ENCODE peak calls at places on chromosomes 4 and X, in four cellular contexts. J, Y, C and N are unnamed samples. For H3K27me3, the result is how much of the 10 kb centered on the place peaks cover.

GRCh38 chr4:165464813-165465381 is 86.1 kb downstream of the CPE start:
- DNase-seq in J (peak), Y (peak), C (peak), N (peak)

GRCh38 chr4:41644288-41644914 is 104.1 kb downstream of the PHOX2B start:
- DNase-seq in J (peak), Y (peak), C (no peak), N (no peak)

GRCh38 chr4:1806223-1806564 is 13.1 kb downstream of the FGFR3 start:
- DNase-seq in J (no peak), Y (no peak), C (no peak), N (no peak)

GRCh38 chr4:138964716-138965426 is 50.7 kb upstream of the NOCT start:
- DNase-seq in J (no peak), Y (no peak), C (no peak), N (no peak)

GRCh38 chr4:87007345-87008181 is 72.8 kb downstream of the AFF1 start:
- DNase-seq in J (peak), Y (peak), C (peak), N (peak)

GRCh38 chr4:7389101-7389701 is 45.5 kb downstream of the PSAPL1 start:
- DNase-seq in J (no peak), Y (no peak), C (no peak), N (no peak)

GRCh38 chr4:4599886-4600285 is 58.0 kb upstream of the STX18 start:
- DNase-seq in J (no peak), Y (no peak), C (no peak), N (no peak)

GRCh38 chrX:39674771-39675553 is 422.8 kb downstream of the BCOR start:
- DNase-seq in J (no peak), Y (no peak), C (no peak), N (no peak)

GRCh38 chr4:41678086-41678485 is 70.4 kb downstream of the PHOX2B start:
- DNase-seq in J (peak), Y (peak), C (no peak), N (no peak)

GRCh38 chrX:21375795-21376069 is 1.5 kb downstream of the CNKSR2 start:
- DNase-seq in J (no peak), Y (peak), C (no peak), N (no peak)

GRCh38 chrX:47751670-47752069 is 85.0 kb upstream of the ZNF81 start:
- DNase-seq in J (no peak), Y (peak), C (peak), N (peak)

GRCh38 chr4:78650106-78651021 is 98.8 kb downstream of the ANXA3 start:
- DNase-seq in J (peak), Y (no peak), C (no peak), N (no peak)

GRCh38 chr4:67996127-67996526 is 32.8 kb upstream of the TMPRSS11A start:
- DNase-seq in J (no peak), Y (no peak), C (no peak), N (no peak)

GRCh38 chrX:47683171-47684145 is 24.5 kb upstream of the UXT start:
- DNase-seq in J (no peak), Y (no peak), C (peak), N (no peak)

GRCh38 chrX:13473666-13474516 is 95.5 kb upstream of the EGFL6 start:
- DNase-seq in J (no peak), Y (no peak), C (peak), N (no peak)

GRCh38 chrX:15143050-15143824 is 126.6 kb downstream of the ASB9 start:
- DNase-seq in J (peak), Y (peak), C (peak), N (peak)

GRCh38 chr4:12761694-12762093 is 722.4 kb downstream of the RAB28 start:
- DNase-seq in J (no peak), Y (no peak), C (peak), N (no peak)

GRCh38 chrX:148298737-148299136 is 201.7 kb upstream of the AFF2 start:
- DNase-seq in J (peak), Y (no peak), C (no peak), N (peak)

GRCh38 chrX:49186125-49187027 is at the start of gene PRICKLE3:
- DNase-seq in J (no peak), Y (peak), C (peak), N (peak)

GRCh38 chrX:49187028-49187394 is 838 bp upstream of the PRICKLE3 start:
- DNase-seq in J (no peak), Y (peak), C (no peak), N (no peak)

GRCh38 chrX:49184294-49185061 is 1.7 kb downstream of the PRICKLE3 start:
- DNase-seq in J (peak), Y (peak), C (no peak), N (no peak)

GRCh38 chrX:49183701-49184281 is 2.4 kb downstream of the PRICKLE3 start:
- DNase-seq in J (no peak), Y (no peak), C (no peak), N (no peak)

DNA sequence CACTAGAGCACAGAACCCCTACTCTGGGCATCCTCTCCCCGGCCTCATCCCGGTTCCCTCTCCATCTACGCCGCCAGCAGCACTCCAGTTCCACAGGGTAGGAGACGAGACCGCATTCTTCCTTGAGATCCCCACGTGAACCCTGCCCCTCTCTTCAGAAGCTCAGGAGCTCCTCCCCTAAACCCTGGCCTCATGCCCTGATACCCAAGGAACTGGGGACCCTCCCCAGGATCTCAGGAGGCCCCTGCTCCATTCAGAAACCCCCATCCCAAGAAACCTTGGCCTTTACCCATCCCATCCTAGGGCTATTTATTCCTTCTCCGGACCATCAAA is 1.1 kb downstream of the PRICKLE3 start:
- DNase-seq in J (no peak), Y (no peak), C (no peak), N (no peak)
- H3K9ac ChIP-seq in J (no peak), Y (peak), C (no peak), N (peak)

DNA sequence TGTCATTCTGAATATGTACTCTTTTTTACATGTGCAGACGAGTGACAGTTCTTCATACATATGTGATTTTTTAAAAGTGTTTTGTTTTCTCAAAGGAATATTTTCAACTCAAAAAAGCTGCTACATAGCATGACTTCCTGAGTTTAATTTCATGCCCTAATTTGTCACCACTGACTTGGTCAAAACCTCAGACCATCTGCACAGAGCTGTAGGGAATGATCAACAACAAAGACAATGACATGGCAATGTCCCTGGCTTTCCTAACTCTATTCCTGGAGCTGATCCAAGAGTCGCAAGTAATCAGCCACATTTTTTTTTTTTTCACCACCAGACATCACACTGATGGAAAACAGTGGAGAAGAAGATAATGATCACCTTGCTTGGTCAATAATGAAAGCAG is 97.7 kb downstream of the TMA16 start:
- DNase-seq in J (no peak), Y (no peak), C (no peak), N (no peak)
- H3K27ac ChIP-seq in J (no peak), Y (no peak), C (no peak), N (no peak)

GRCh38 chrX:38654302-38654701 is 93.0 kb downstream of the TSPAN7 start:
- DNase-seq in J (peak), Y (peak), C (peak), N (peak)
- H3K27me3 ChIP-seq in J (under half), Y (under half), C (under half), N (under half)

GRCh38 chr4:39469429-39470077 is 10.7 kb downstream of the LIAS start:
- DNase-seq in J (peak), Y (peak), C (peak), N (peak)
- H3K9ac ChIP-seq in J (peak), Y (peak), C (no peak), N (peak)

DNA sequence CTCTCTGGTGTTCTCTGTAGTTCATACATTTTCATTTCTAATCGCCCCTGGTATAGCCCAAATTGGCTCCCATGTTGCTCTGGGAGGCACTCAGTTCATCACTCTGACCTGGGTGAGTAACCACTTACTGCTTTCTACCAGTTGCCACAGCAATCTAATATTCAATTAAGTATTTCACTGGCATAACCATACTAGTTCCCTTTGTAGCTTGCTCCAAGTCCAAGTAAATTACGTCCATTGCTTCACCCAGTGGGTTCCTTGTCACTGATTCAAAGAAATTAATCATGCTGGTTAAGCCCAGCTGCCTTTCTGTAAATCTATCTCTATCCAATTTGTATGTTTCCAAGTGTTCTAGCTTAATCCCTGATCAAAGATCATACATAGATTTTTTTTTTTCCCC is 92.0 kb upstream of the CBR4 start:
- DNase-seq in J (no peak), Y (no peak), C (no peak), N (no peak)
- H3K27ac ChIP-seq in J (no peak), Y (no peak), C (no peak), N (no peak)

GRCh38 chr4:6308890-6309643 is 39.4 kb downstream of the WFS1 start:
- DNase-seq in J (no peak), Y (peak), C (no peak), N (no peak)
- H3K27me3 ChIP-seq in J (under half), Y (under half), C (under half), N (under half)